ENCODE peak calls at places on chromosome 18, in seven cellular contexts. One of them, this sample, is unnamed.

GRCh38 chr18:61955644-61956043 is 62.8 kb upstream of the RNF152 start:
- DNase-seq in stomach: no peak
- DNase-seq in iPS-NIHi11: no peak
- DNase-seq in HuH-7.5: no peak
- DNase-seq in NCI-H1092 treated with DMSO at 0.1 percent for 48 hours: no peak
- DNase-seq in aorta: no peak
- DNase-seq in activated CD4-positive, alpha-beta T cell treated with anti-CD3 and anti-CD28 coated beads for 4 hours: no peak
- DNase-seq in this sample: no peak

GRCh38 chr18:75799449-75800330 is 372.2 kb upstream of the SMIM21 start:
- DNase-seq in stomach: no peak
- DNase-seq in iPS-NIHi11: no peak
- DNase-seq in HuH-7.5: no peak
- DNase-seq in NCI-H1092 treated with DMSO at 0.1 percent for 48 hours: no peak
- DNase-seq in aorta: no peak
- DNase-seq in activated CD4-positive, alpha-beta T cell treated with anti-CD3 and anti-CD28 coated beads for 4 hours: no peak
- DNase-seq in this sample: no peak

GRCh38 chr18:32372381-32373061 is 98.2 kb downstream of the GAREM1 start:
- DNase-seq in stomach: peak; percentile 81
- DNase-seq in iPS-NIHi11: peak; percentile 30
- DNase-seq in HuH-7.5: peak; percentile 31
- DNase-seq in NCI-H1092 treated with DMSO at 0.1 percent for 48 hours: peak; percentile 67
- DNase-seq in aorta: no peak
- DNase-seq in activated CD4-positive, alpha-beta T cell treated with anti-CD3 and anti-CD28 coated beads for 4 hours: no peak
- DNase-seq in this sample: peak; percentile 89

GRCh38 chr18:9835796-9836195 is 50.0 kb upstream of the TXNDC2 start:
- DNase-seq in stomach: no peak
- DNase-seq in iPS-NIHi11: no peak
- DNase-seq in HuH-7.5: no peak
- DNase-seq in NCI-H1092 treated with DMSO at 0.1 percent for 48 hours: no peak
- DNase-seq in aorta: no peak
- DNase-seq in activated CD4-positive, alpha-beta T cell treated with anti-CD3 and anti-CD28 coated beads for 4 hours: no peak
- DNase-seq in this sample: no peak

GRCh38 chr18:28999711-29000110 is 822.8 kb upstream of the CDH2 start:
- DNase-seq in stomach: no peak
- DNase-seq in iPS-NIHi11: no peak
- DNase-seq in HuH-7.5: no peak
- DNase-seq in NCI-H1092 treated with DMSO at 0.1 percent for 48 hours: no peak
- DNase-seq in aorta: no peak
- DNase-seq in activated CD4-positive, alpha-beta T cell treated with anti-CD3 and anti-CD28 coated beads for 4 hours: no peak
- DNase-seq in this sample: no peak

GRCh38 chr18:23706971-23707640 is 17.9 kb downstream of the LAMA3 start:
- DNase-seq in stomach: no peak
- DNase-seq in iPS-NIHi11: no peak
- DNase-seq in HuH-7.5: no peak
- DNase-seq in NCI-H1092 treated with DMSO at 0.1 percent for 48 hours: no peak
- DNase-seq in aorta: no peak
- DNase-seq in activated CD4-positive, alpha-beta T cell treated with anti-CD3 and anti-CD28 coated beads for 4 hours: no peak
- DNase-seq in this sample: no peak

GRCh38 chr18:76459687-76460350 is 35.2 kb downstream of the ZNF516 start:
- DNase-seq in stomach: peak; percentile 61
- DNase-seq in iPS-NIHi11: no peak
- DNase-seq in HuH-7.5: no peak
- DNase-seq in NCI-H1092 treated with DMSO at 0.1 percent for 48 hours: no peak
- DNase-seq in aorta: peak; percentile 80
- DNase-seq in activated CD4-positive, alpha-beta T cell treated with anti-CD3 and anti-CD28 coated beads for 4 hours: no peak
- DNase-seq in this sample: peak; percentile 55

GRCh38 chr18:46416706-46417638 is 240.0 kb downstream of the LOXHD1 start:
- DNase-seq in stomach: no peak
- DNase-seq in iPS-NIHi11: no peak
- DNase-seq in HuH-7.5: no peak
- DNase-seq in NCI-H1092 treated with DMSO at 0.1 percent for 48 hours: no peak
- DNase-seq in aorta: no peak
- DNase-seq in activated CD4-positive, alpha-beta T cell treated with anti-CD3 and anti-CD28 coated beads for 4 hours: no peak
- DNase-seq in this sample: no peak

GRCh38 chr18:54278615-54279014 is 9.3 kb downstream of the POLI start:
- DNase-seq in stomach: no peak
- DNase-seq in iPS-NIHi11: no peak
- DNase-seq in HuH-7.5: no peak
- DNase-seq in NCI-H1092 treated with DMSO at 0.1 percent for 48 hours: no peak
- DNase-seq in aorta: no peak
- DNase-seq in activated CD4-positive, alpha-beta T cell treated with anti-CD3 and anti-CD28 coated beads for 4 hours: no peak
- DNase-seq in this sample: no peak

GRCh38 chr18:50231621-50232020 is 34.7 kb downstream of the CFAP53 start:
- DNase-seq in stomach: no peak
- DNase-seq in iPS-NIHi11: no peak
- DNase-seq in HuH-7.5: no peak
- DNase-seq in NCI-H1092 treated with DMSO at 0.1 percent for 48 hours: no peak
- DNase-seq in aorta: no peak
- DNase-seq in activated CD4-positive, alpha-beta T cell treated with anti-CD3 and anti-CD28 coated beads for 4 hours: no peak
- DNase-seq in this sample: no peak

GRCh38 chr18:3429121-3429520 is 20.9 kb upstream of the TGIF1 start:
- DNase-seq in stomach: no peak
- DNase-seq in iPS-NIHi11: no peak
- DNase-seq in HuH-7.5: no peak
- DNase-seq in NCI-H1092 treated with DMSO at 0.1 percent for 48 hours: no peak
- DNase-seq in aorta: no peak
- DNase-seq in activated CD4-positive, alpha-beta T cell treated with anti-CD3 and anti-CD28 coated beads for 4 hours: no peak
- DNase-seq in this sample: no peak

GRCh38 chr18:79657342-79657996 is 22.1 kb upstream of the CTDP1 start:
- DNase-seq in stomach: no peak
- DNase-seq in iPS-NIHi11: peak; percentile 67
- DNase-seq in HuH-7.5: no peak
- DNase-seq in NCI-H1092 treated with DMSO at 0.1 percent for 48 hours: peak; percentile 49
- DNase-seq in aorta: no peak
- DNase-seq in activated CD4-positive, alpha-beta T cell treated with anti-CD3 and anti-CD28 coated beads for 4 hours: no peak
- DNase-seq in this sample: no peak

GRCh38 chr18:48188609-48189008 is 220.6 kb downstream of the ZBTB7C start:
- DNase-seq in stomach: no peak
- DNase-seq in iPS-NIHi11: no peak
- DNase-seq in HuH-7.5: no peak
- DNase-seq in NCI-H1092 treated with DMSO at 0.1 percent for 48 hours: no peak
- DNase-seq in aorta: no peak
- DNase-seq in activated CD4-positive, alpha-beta T cell treated with anti-CD3 and anti-CD28 coated beads for 4 hours: no peak
- DNase-seq in this sample: no peak

GRCh38 chr18:13398631-13399030 is 180.1 kb downstream of the LDLRAD4 start:
- DNase-seq in stomach: no peak
- DNase-seq in iPS-NIHi11: no peak
- DNase-seq in HuH-7.5: no peak
- DNase-seq in NCI-H1092 treated with DMSO at 0.1 percent for 48 hours: no peak
- DNase-seq in aorta: no peak
- DNase-seq in activated CD4-positive, alpha-beta T cell treated with anti-CD3 and anti-CD28 coated beads for 4 hours: no peak
- DNase-seq in this sample: no peak

GRCh38 chr18:35571138-35571537 is 10.4 kb upstream of the GALNT1 start:
- DNase-seq in stomach: no peak
- DNase-seq in iPS-NIHi11: no peak
- DNase-seq in HuH-7.5: no peak
- DNase-seq in NCI-H1092 treated with DMSO at 0.1 percent for 48 hours: no peak
- DNase-seq in aorta: no peak
- DNase-seq in activated CD4-positive, alpha-beta T cell treated with anti-CD3 and anti-CD28 coated beads for 4 hours: no peak
- DNase-seq in this sample: no peak

GRCh38 chr18:10580215-10580614 is 54.4 kb downstream of the NAPG start:
- DNase-seq in stomach: no peak
- DNase-seq in iPS-NIHi11: no peak
- DNase-seq in HuH-7.5: no peak
- DNase-seq in NCI-H1092 treated with DMSO at 0.1 percent for 48 hours: no peak
- DNase-seq in aorta: no peak
- DNase-seq in activated CD4-positive, alpha-beta T cell treated with anti-CD3 and anti-CD28 coated beads for 4 hours: no peak
- DNase-seq in this sample: no peak

GRCh38 chr18:40407913-40408312 is 1547.1 kb upstream of the PIK3C3 start:
- DNase-seq in stomach: no peak
- DNase-seq in iPS-NIHi11: no peak
- DNase-seq in HuH-7.5: no peak
- DNase-seq in NCI-H1092 treated with DMSO at 0.1 percent for 48 hours: no peak
- DNase-seq in aorta: no peak
- DNase-seq in activated CD4-positive, alpha-beta T cell treated with anti-CD3 and anti-CD28 coated beads for 4 hours: no peak
- DNase-seq in this sample: no peak

GRCh38 chr18:48813833-48814489 is 136.8 kb downstream of the SMAD7 start:
- DNase-seq in stomach: peak; percentile 31
- DNase-seq in iPS-NIHi11: no peak
- DNase-seq in HuH-7.5: no peak
- DNase-seq in NCI-H1092 treated with DMSO at 0.1 percent for 48 hours: no peak
- DNase-seq in aorta: peak; percentile 23
- DNase-seq in activated CD4-positive, alpha-beta T cell treated with anti-CD3 and anti-CD28 coated beads for 4 hours: no peak
- DNase-seq in this sample: no peak

GRCh38 chr18:25349926-25350560 is 1.9 kb downstream of the ZNF521 start:
- DNase-seq in stomach: no peak
- DNase-seq in iPS-NIHi11: peak; percentile 39
- DNase-seq in HuH-7.5: no peak
- DNase-seq in NCI-H1092 treated with DMSO at 0.1 percent for 48 hours: no peak
- DNase-seq in aorta: peak; percentile 44
- DNase-seq in activated CD4-positive, alpha-beta T cell treated with anti-CD3 and anti-CD28 coated beads for 4 hours: no peak
- DNase-seq in this sample: no peak

GRCh38 chr18:10252494-10252893 is 201.9 kb upstream of the APCDD1 start:
- DNase-seq in stomach: no peak
- DNase-seq in iPS-NIHi11: no peak
- DNase-seq in HuH-7.5: no peak
- DNase-seq in NCI-H1092 treated with DMSO at 0.1 percent for 48 hours: no peak
- DNase-seq in aorta: no peak
- DNase-seq in activated CD4-positive, alpha-beta T cell treated with anti-CD3 and anti-CD28 coated beads for 4 hours: no peak
- DNase-seq in this sample: no peak

GRCh38 chr18:48133675-48134251 is 203.3 kb upstream of the SMAD2 start:
- DNase-seq in stomach: peak; percentile 63
- DNase-seq in iPS-NIHi11: peak; percentile 47
- DNase-seq in HuH-7.5: no peak
- DNase-seq in NCI-H1092 treated with DMSO at 0.1 percent for 48 hours: peak; percentile 98
- DNase-seq in aorta: no peak
- DNase-seq in activated CD4-positive, alpha-beta T cell treated with anti-CD3 and anti-CD28 coated beads for 4 hours: no peak
- DNase-seq in this sample: peak; percentile 53

GRCh38 chr18:45007531-45007930 is 326.8 kb downstream of the SETBP1 start:
- DNase-seq in stomach: no peak
- DNase-seq in iPS-NIHi11: no peak
- DNase-seq in HuH-7.5: no peak
- DNase-seq in NCI-H1092 treated with DMSO at 0.1 percent for 48 hours: no peak
- DNase-seq in aorta: no peak
- DNase-seq in activated CD4-positive, alpha-beta T cell treated with anti-CD3 and anti-CD28 coated beads for 4 hours: no peak
- DNase-seq in this sample: no peak

GRCh38 chr18:77346446-77346845 is 96.8 kb downstream of the GALR1 start:
- DNase-seq in stomach: no peak
- DNase-seq in iPS-NIHi11: no peak
- DNase-seq in HuH-7.5: no peak
- DNase-seq in NCI-H1092 treated with DMSO at 0.1 percent for 48 hours: no peak
- DNase-seq in aorta: no peak
- DNase-seq in activated CD4-positive, alpha-beta T cell treated with anti-CD3 and anti-CD28 coated beads for 4 hours: no peak
- DNase-seq in this sample: no peak

GRCh38 chr18:48663931-48664847 is 125.4 kb downstream of the CTIF start:
- DNase-seq in stomach: peak; percentile 73
- DNase-seq in iPS-NIHi11: peak; percentile 92
- DNase-seq in HuH-7.5: peak; percentile 45
- DNase-seq in NCI-H1092 treated with DMSO at 0.1 percent for 48 hours: peak; percentile 58
- DNase-seq in aorta: peak; percentile 80
- DNase-seq in activated CD4-positive, alpha-beta T cell treated with anti-CD3 and anti-CD28 coated beads for 4 hours: peak; percentile 51
- DNase-seq in this sample: peak; percentile 63

GRCh38 chr18:7317804-7318231 is 86.9 kb downstream of the LRRC30 start:
- DNase-seq in stomach: no peak
- DNase-seq in iPS-NIHi11: no peak
- DNase-seq in HuH-7.5: no peak
- DNase-seq in NCI-H1092 treated with DMSO at 0.1 percent for 48 hours: no peak
- DNase-seq in aorta: no peak
- DNase-seq in activated CD4-positive, alpha-beta T cell treated with anti-CD3 and anti-CD28 coated beads for 4 hours: no peak
- DNase-seq in this sample: no peak

GRCh38 chr18:76558881-76559667 is 64.0 kb upstream of the ZNF516 start:
- DNase-seq in stomach: no peak
- DNase-seq in iPS-NIHi11: peak; percentile 69
- DNase-seq in HuH-7.5: no peak
- DNase-seq in NCI-H1092 treated with DMSO at 0.1 percent for 48 hours: no peak
- DNase-seq in aorta: no peak
- DNase-seq in activated CD4-positive, alpha-beta T cell treated with anti-CD3 and anti-CD28 coated beads for 4 hours: no peak
- DNase-seq in this sample: peak; percentile 22

GRCh38 chr18:74963820-74964446 is 245.0 kb downstream of the PTGR3 start:
- DNase-seq in stomach: peak; percentile 51
- DNase-seq in iPS-NIHi11: peak; percentile 46
- DNase-seq in HuH-7.5: no peak
- DNase-seq in NCI-H1092 treated with DMSO at 0.1 percent for 48 hours: peak; percentile 91
- DNase-seq in aorta: no peak
- DNase-seq in activated CD4-positive, alpha-beta T cell treated with anti-CD3 and anti-CD28 coated beads for 4 hours: no peak
- DNase-seq in this sample: peak; percentile 37

GRCh38 chr18:34643982-34644381 is 66.1 kb upstream of the DTNA start:
- DNase-seq in stomach: no peak
- DNase-seq in iPS-NIHi11: no peak
- DNase-seq in HuH-7.5: no peak
- DNase-seq in NCI-H1092 treated with DMSO at 0.1 percent for 48 hours: peak; percentile 43
- DNase-seq in aorta: no peak
- DNase-seq in activated CD4-positive, alpha-beta T cell treated with anti-CD3 and anti-CD28 coated beads for 4 hours: no peak
- DNase-seq in this sample: no peak

GRCh38 chr18:54983041-54983686 is 23.9 kb upstream of the CCDC68 start:
- DNase-seq in stomach: no peak
- DNase-seq in iPS-NIHi11: peak; percentile 55
- DNase-seq in HuH-7.5: peak; percentile 28
- DNase-seq in NCI-H1092 treated with DMSO at 0.1 percent for 48 hours: peak; percentile 67
- DNase-seq in aorta: no peak
- DNase-seq in activated CD4-positive, alpha-beta T cell treated with anti-CD3 and anti-CD28 coated beads for 4 hours: no peak
- DNase-seq in this sample: no peak

This sample was measured in mucosa of gallbladder.